ENCODE peak calls at places on chromosomes 7 and 10, in five cellular contexts. R is cardiac fibroblast, C is ascending aorta, W is NB4, D is lung. N is an unnamed sample.

GRCh38 chr7:145831616-145832206 is 284.9 kb upstream of the CNTNAP2 start:
- DNase-seq in R (no peak), C (no peak), D (no peak), W (no peak), N (no peak)

GRCh38 chr7:43877968-43878864 is 8.9 kb upstream of the MRPS24 start:
- DNase-seq in D (no peak), W (no peak), R (no peak), C (no peak), N (no peak)

GRCh38 chr7:2171855-2172254 is 60.9 kb downstream of the MAD1L1 start:
- DNase-seq in D (no peak), C (no peak), R (no peak), W (peak; percentile 48), N (no peak)

GRCh38 chr7:123184271-123184670 is 15.5 kb downstream of the SLC13A1 start:
- DNase-seq in W (no peak), D (no peak), C (no peak), R (no peak), N (no peak)

GRCh38 chr7:92255308-92255707 is 9.5 kb downstream of the ANKIB1 start:
- DNase-seq in W (no peak), R (peak; percentile 96), C (peak; percentile 68), D (no peak), N (no peak)

GRCh38 chr7:18828333-18829100 is 288.9 kb downstream of the TWIST1 start:
- DNase-seq in R (no peak), W (no peak), C (no peak), D (no peak), N (no peak)

GRCh38 chr10:125067764-125068163 is 92.6 kb downstream of the CTBP2 start:
- DNase-seq in R (no peak), W (no peak), D (no peak), C (no peak), N (no peak)

GRCh38 chr7:2985866-2986265 is 57.8 kb downstream of the CARD11 start:
- DNase-seq in C (no peak), R (no peak), D (no peak), W (no peak), N (no peak)

GRCh38 chr10:22317121-22317370 is 858 bp downstream of the COMMD3 start:
- DNase-seq in R (no peak), D (no peak), W (no peak), C (no peak), N (no peak)

GRCh38 chr7:45240187-45240776 is 82.7 kb downstream of the RAMP3 start:
- DNase-seq in D (peak; percentile 31), W (no peak), C (no peak), R (peak; percentile 16), N (no peak)

DNA sequence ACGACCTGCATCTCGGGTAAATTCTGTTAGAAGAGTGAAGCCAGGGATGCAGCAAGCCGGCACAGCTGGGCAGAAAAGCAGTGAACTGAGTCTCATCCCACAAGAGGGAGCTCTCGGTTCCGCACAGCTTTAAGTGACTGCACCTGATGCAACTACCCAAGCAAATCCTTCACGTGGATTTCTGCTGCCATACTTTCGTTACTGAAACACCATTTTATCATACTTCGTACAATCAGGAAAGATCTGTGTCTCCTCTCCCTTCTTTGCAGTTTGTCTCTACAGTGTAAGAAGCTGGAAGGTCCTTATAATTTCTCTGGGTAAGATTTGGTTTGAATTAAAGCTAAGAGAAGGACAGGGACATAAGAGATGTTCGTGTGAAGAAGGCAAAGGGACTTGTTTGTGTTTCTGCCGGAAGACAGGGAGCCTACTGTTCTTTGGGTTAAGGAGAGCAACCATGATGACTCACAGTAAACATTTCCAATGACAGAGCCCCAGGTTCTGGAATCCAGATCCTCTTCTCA is 427.0 kb downstream of the GPAM start:
- DNase-seq in D (no peak), C (no peak), R (peak; percentile 72), W (peak; percentile 52), N (peak; percentile 83)
- TF ChIP-seq CTCF in D (no peak), C (peak; percentile 30), R (peak; percentile 53), W (peak; percentile 47), N (no peak)

DNA sequence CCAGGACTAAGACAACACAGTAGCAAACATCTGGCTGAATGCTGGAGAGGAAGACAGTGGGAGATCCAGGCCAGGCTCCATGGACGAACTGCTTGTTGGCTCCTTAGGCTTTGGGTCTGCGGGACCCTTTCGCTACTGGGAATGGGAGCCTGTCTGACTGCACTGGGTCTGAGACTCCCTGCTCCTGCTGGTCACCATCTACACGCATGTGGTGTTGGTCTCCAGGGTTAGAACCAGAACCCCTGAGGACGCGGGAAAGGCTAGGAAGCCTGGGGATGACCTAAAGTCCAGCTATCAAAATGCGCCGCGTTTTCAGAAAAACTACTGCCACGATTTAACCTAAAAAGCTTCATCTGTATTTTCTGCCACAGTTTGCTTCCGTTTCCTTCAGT is 817 bp upstream of the DNAJB6 start:
- DNase-seq in C (no peak), D (no peak), R (no peak), W (no peak), N (no peak)
- H3K4me3 ChIP-seq in C (peak overlapping the region; percentile 83), D (peak overlapping the region; percentile 68), R (peak overlapping the region; percentile 80), W (peak overlapping the region; percentile 60), N (peak overlapping the region; percentile 74)

GRCh38 chr7:107982463-107982862 is 20.5 kb downstream of the LAMB1 start:
- DNase-seq in R (no peak), W (no peak), D (no peak), C (no peak), N (no peak)

GRCh38 chr7:107981466-107981865 is 21.5 kb downstream of the LAMB1 start:
- DNase-seq in R (no peak), C (no peak), D (no peak), W (no peak), N (no peak)

GRCh38 chr7:107980671-107981190 is 22.2 kb downstream of the LAMB1 start:
- DNase-seq in W (no peak), R (no peak), D (no peak), C (no peak), N (no peak)

GRCh38 chr7:107980171-107980570 is 22.8 kb downstream of the LAMB1 start:
- DNase-seq in D (no peak), R (no peak), C (no peak), W (no peak), N (no peak)

DNA sequence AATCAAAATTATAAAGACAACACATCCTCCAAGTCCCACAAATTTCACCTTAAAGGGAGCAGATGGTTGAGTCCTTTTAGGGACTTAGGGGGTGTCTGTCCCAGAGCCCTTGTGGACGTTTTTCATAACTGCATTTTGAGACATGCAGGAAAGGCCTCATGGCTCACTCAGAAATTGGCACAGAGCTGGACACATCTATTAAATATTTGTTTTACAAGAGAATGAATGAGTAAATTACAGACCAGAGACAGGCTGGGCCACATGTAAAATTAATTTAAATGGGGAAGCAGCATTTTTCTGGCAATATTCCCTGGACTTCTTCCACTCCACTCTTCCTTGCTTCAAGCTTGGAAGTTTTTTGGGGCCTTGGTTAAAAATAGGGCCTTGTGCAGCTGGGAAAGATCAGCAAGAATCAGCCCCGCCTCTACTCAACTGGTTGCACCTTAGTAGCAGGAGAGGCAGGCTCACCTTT is 20.0 kb downstream of the LAMB1 start:
- DNase-seq in C (no peak), R (peak; percentile 38), D (no peak), W (no peak), N (no peak)
- TF ChIP-seq CTCF in C (no peak), R (peak; percentile 37), D (no peak), W (peak; percentile 25), N (no peak)

GRCh38 chr7:6588566-6588965 is 1.3 kb upstream of the INTS15 start:
- DNase-seq in C (no peak), W (no peak), D (no peak), R (no peak), N (no peak)

GRCh38 chr7:6589829-6590644 is at the start of gene INTS15:
- DNase-seq in R (peak; percentile 74), D (peak; percentile 68), W (peak; percentile 89), C (peak; percentile 82), N (peak; percentile 30)

GRCh38 chr7:6590645-6591110 is 857 bp downstream of the INTS15 start:
- DNase-seq in C (no peak), D (no peak), W (no peak), R (no peak), N (no peak)

GRCh38 chr7:6589151-6589828 is 531 bp upstream of the INTS15 start:
- DNase-seq in R (no peak), D (no peak), C (no peak), W (no peak), N (no peak)
- H3K4me3 ChIP-seq in R (peak overlapping the region; percentile 24), D (no peak overlapping the region), C (peak overlapping the region; percentile 88), W (no peak overlapping the region), N (no peak overlapping the region)

GRCh38 chr7:116210345-116211005 is at the start of gene TES:
- DNase-seq in D (peak; percentile 79), C (peak; percentile 80), W (no peak), R (peak; percentile 67), N (peak; percentile 90)
- TF ChIP-seq CTCF in D (no peak), C (no peak), W (no peak), R (no peak), N (no peak)

DNA sequence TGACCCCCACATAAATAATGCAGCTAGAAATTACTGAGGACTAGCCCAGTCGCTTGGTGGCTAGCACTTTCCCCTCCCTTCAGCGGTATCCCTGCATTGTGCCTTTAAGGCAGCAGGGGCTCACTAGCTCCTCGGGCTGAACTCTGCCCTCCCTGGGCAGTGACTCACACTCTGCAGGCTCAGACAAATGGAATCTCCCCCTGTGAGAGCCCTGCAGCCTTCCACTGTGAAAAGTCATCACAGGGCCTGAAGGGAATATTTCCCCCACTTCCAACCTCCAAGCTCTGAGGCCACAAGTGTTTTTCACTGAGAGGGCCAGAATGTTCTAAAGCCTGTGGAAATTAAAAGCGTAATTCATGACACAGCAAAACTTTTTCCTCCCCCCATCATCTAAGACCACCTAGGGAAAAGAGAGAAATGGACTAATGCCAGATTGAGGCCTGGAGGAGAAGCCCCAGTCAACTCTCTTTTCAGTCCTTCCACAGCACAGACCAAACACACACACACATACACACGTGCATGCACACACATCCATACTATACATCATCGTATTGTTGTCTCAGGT is 93.6 kb upstream of the COL1A2 start:
- DNase-seq in R (peak; percentile 99), C (peak; percentile 94), D (peak; percentile 32), W (peak; percentile 16), N (peak; percentile 58)
- H3K4me3 ChIP-seq in R (peak overlapping the region; percentile 16), C (no peak overlapping the region), D (no peak overlapping the region), W (no peak overlapping the region), N (no peak overlapping the region)

GRCh38 chr10:126549326-126549725 is 121.2 kb downstream of the C10orf90 start:
- DNase-seq in W (no peak), C (no peak), D (no peak), R (peak; percentile 21), N (no peak)
- TF ChIP-seq CTCF in W (no peak), C (no peak), D (no peak), R (no peak), N (no peak)